ENCODE peak calls at places on chromosomes 12 and 14, in six cellular contexts. E is endothelial cell of umbilical vein, G is AG04450, A is psoas muscle, V is astrocyte of the spinal cord, H is A549. O is an unnamed sample.

GRCh38 chr14:102778616-102779351 is 1.5 kb downstream of the TRAF3 start:
- DNase-seq in A (no peak), H (no peak), G (no peak), E (peak), V (no peak), O (no peak)

GRCh38 chr12:95339086-95339788 is 121.6 kb downstream of the VEZT start:
- DNase-seq in A (no peak), V (no peak), G (no peak), E (no peak), H (no peak), O (no peak)

GRCh38 chr12:51836012-51836832 is 12.3 kb downstream of the FIGNL2 start:
- DNase-seq in E (no peak), A (no peak), V (no peak), H (no peak), G (no peak), O (no peak)

GRCh38 chr12:61254225-61254624 is 1006.0 kb upstream of the USP15 start:
- DNase-seq in E (no peak), H (no peak), A (no peak), V (no peak), G (no peak), O (no peak)

GRCh38 chr14:22928237-22929103 is 706 bp downstream of the PRMT5 start:
- DNase-seq in H (no peak), A (no peak), V (no peak), G (no peak), E (peak), O (no peak)

GRCh38 chr12:53743277-53744129 is 8.3 kb downstream of the CISTR start:
- DNase-seq in H (peak), E (peak), G (no peak), A (peak), V (peak), O (peak)

GRCh38 chr12:127926004-127926403 is 341.0 kb upstream of the TMEM132C start:
- DNase-seq in H (no peak), E (no peak), A (no peak), G (no peak), V (peak), O (peak)

GRCh38 chr12:131100031-131100674 is 146.4 kb downstream of the ADGRD1 start:
- DNase-seq in H (no peak), A (no peak), V (no peak), G (no peak), E (no peak), O (no peak)

GRCh38 chr12:14931791-14932560 is 6.4 kb downstream of the ERP27 start:
- DNase-seq in V (no peak), A (no peak), H (no peak), E (no peak), G (no peak), O (no peak)

GRCh38 chr14:104969741-104970230 is 8.4 kb downstream of the AHNAK2 start:
- DNase-seq in V (no peak), H (no peak), E (no peak), G (no peak), A (peak), O (no peak)

GRCh38 chr12:47222592-47222959 is 142.8 kb upstream of the AMIGO2 start:
- DNase-seq in E (no peak), H (no peak), A (no peak), V (no peak), G (no peak), O (no peak)

GRCh38 chr14:79971330-79971729 is 240.0 kb downstream of the DIO2 start:
- DNase-seq in G (peak), A (no peak), V (peak), E (no peak), H (no peak), O (no peak)

GRCh38 chr14:68506645-68507405 is 286.0 kb downstream of the ZFP36L1 start:
- DNase-seq in V (no peak), A (no peak), H (no peak), G (no peak), E (no peak), O (no peak)

GRCh38 chr14:20332386-20332945 is 613 bp downstream of the CCNB1IP1 start:
- DNase-seq in A (no peak), V (no peak), H (no peak), G (no peak), E (no peak), O (no peak)

GRCh38 chr12:98422809-98423208 is 92.6 kb upstream of the TMPO start:
- DNase-seq in V (no peak), H (no peak), E (peak), G (no peak), A (no peak), O (no peak)

GRCh38 chr12:121602766-121603165 is 21.9 kb upstream of the KDM2B start:
- DNase-seq in V (no peak), H (no peak), G (no peak), E (no peak), A (no peak), O (no peak)

GRCh38 chr12:89756638-89757321 is 48.1 kb upstream of the ATP2B1 start:
- DNase-seq in H (peak), A (no peak), V (peak), G (peak), E (peak), O (no peak)

GRCh38 chr14:101024686-101025085 is 121.2 kb upstream of the RTL1 start:
- DNase-seq in G (no peak), E (no peak), V (no peak), H (no peak), A (no peak), O (no peak)

GRCh38 chr14:88790501-88791251 is 2.1 kb downstream of the EML5 start:
- DNase-seq in H (no peak), E (no peak), G (no peak), V (no peak), A (no peak), O (no peak)

GRCh38 chr12:92446082-92446460 is 256.7 kb upstream of the PLEKHG7 start:
- DNase-seq in V (no peak), E (no peak), H (no peak), A (no peak), G (no peak), O (no peak)

GRCh38 chr12:51188359-51189051 is 15.6 kb upstream of the TFCP2 start:
- DNase-seq in E (no peak), V (no peak), A (no peak), H (no peak), G (no peak), O (no peak)

GRCh38 chr14:96146131-96146771 is 58.4 kb upstream of the BDKRB2 start:
- DNase-seq in H (no peak), A (no peak), V (peak), G (no peak), E (peak), O (no peak)

GRCh38 chr12:160858-161257 is 53.1 kb downstream of the SLC6A12 start:
- DNase-seq in V (no peak), E (no peak), A (no peak), H (no peak), G (no peak), O (no peak)

GRCh38 chr12:99984271-99985128 is at the start of gene ANKS1B:
- DNase-seq in H (peak), G (no peak), A (peak), V (peak), E (peak), O (peak)

GRCh38 chr12:6821271-6821673 is 349 bp upstream of the GPR162 start:
- DNase-seq in G (peak), A (peak), V (peak), E (peak), H (peak), O (no peak)

GRCh38 chr14:104633276-104633861 is 28.8 kb upstream of the TMEM179 start:
- DNase-seq in E (no peak), A (no peak), G (no peak), V (no peak), H (no peak), O (no peak)

GRCh38 chr14:92645841-92646478 is 102.5 kb downstream of the LGMN start:
- DNase-seq in V (peak), H (no peak), G (peak), E (no peak), A (no peak), O (no peak)

GRCh38 chr12:6765634-6766581 is at the start of gene PTMS:
- DNase-seq in G (peak), H (peak), A (peak), V (peak), E (peak), O (peak)

GRCh38 chr14:94673071-94673470 is 60.9 kb downstream of the SERPINA3 start:
- DNase-seq in E (no peak), A (no peak), V (no peak), G (no peak), H (no peak), O (no peak)

GRCh38 chr12:75837700-75838099 is 193.9 kb downstream of the PHLDA1 start:
- DNase-seq in E (no peak), G (no peak), A (no peak), V (no peak), H (no peak), O (no peak)

GRCh38 chr14:96582995-96583394 is 80.8 kb downstream of the PAPOLA start:
- DNase-seq in G (no peak), A (no peak), V (no peak), H (no peak), E (no peak), O (no peak)

GRCh38 chr12:26978801-26979200 is 35.4 kb downstream of the TM7SF3 start:
- DNase-seq in H (no peak), A (no peak), V (no peak), G (no peak), E (no peak), O (no peak)

GRCh38 chr14:65210118-65210826 is 108.0 kb upstream of the MAX start:
- DNase-seq in V (peak), G (no peak), E (peak), A (no peak), H (no peak), O (no peak)

DNA sequence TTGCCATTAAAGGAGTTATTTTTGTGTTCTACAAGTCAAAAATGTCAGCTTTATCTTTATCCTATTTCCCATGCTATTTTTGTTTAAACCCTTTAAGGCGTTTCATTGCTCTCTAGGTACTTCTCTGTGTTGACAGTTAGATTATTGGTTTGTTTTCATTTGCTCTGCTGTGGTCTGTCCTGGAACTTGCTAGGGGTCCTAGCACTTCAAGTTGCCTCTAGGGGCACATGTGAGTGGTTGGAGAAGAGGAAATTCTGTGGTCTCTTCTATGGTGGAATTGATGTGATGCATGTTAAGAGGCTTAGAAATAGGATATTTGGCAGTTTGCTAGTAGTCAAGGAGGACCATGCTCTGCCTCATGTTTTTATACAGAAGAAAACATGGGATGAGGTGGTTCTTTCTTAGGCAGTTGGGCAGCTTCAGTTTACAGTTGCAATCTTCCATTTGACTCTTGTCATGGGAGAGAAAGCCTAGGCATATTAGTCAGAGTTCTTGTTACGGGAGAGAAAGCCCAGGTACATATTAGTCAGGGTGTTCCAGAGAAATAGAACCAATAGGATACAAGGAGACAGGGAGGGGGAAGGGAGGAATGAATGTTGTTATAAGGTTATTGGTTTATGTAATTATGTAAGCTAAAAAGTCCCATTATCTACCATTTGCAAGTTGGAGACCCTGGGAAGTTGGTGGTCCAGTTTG is 14.4 kb downstream of the TTLL5 start:
- DNase-seq in E (no peak), V (no peak), A (no peak), G (no peak), H (no peak), O (no peak)
- TF ChIP-seq CTCF in E (no peak), V (peak), A (no peak), G (peak), H (no peak), O (peak)

DNA sequence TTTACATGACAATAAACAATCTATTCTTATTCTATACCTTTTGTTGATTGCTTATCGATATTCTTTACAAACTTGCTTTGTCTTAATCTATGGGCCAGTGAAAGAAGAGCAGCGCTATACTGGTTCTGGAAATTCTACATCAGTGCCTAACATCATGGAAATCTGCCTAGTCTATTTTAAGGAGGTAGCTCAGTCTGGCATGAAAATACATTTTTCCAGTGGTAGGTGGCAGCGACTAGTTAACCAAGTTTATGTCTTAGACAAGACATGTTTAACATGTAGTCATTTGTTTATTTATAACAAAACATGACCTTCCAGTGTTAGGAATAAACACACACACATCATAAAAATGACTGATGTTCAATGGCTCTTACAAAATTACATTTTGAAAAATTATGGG is 335.9 kb upstream of the SOX5 start:
- DNase-seq in G (no peak), A (no peak), H (no peak), E (no peak), V (no peak), O (no peak)
- TF ChIP-seq CTCF in G (no peak), A (no peak), H (no peak), E (no peak), V (no peak), O (no peak)

DNA sequence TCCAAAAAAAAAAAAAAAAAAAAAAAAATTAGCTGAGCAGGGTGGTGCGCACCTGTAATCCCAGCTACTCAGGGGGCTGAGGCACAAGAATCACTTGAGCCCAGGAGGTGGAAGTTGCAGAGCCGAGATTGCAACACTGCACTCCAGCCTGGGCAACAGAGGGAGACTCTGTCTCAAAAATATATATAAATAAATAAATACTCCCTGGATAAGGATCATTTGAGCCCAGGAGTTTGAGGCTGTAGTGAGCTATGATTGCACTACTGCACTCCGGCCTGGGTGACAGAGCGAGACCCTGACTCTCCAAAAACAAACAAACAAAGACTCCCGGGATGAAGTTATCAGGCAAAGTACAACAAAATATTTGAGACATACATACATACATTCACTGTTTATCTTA is 3.3 kb upstream of the NAA25 start:
- DNase-seq in E (no peak), H (no peak), V (no peak), G (no peak), A (no peak), O (no peak)
- TF ChIP-seq CTCF in E (no peak), H (peak), V (no peak), G (no peak), A (no peak), O (no peak)

GRCh38 chr12:48925218-48925871 is at the start of gene FKBP11:
- DNase-seq in E (peak), V (peak), A (peak), G (no peak), H (peak), O (peak)

GRCh38 chr12:48927261-48927660 is 2.0 kb upstream of the FKBP11 start:
- DNase-seq in E (no peak), A (no peak), V (peak), G (peak), H (no peak), O (no peak)

GRCh38 chr12:48929551-48929950 is 4.3 kb upstream of the FKBP11 start:
- DNase-seq in E (no peak), A (no peak), V (no peak), G (no peak), H (no peak), O (no peak)

GRCh38 chr12:48923117-48923516 is 2.2 kb downstream of the FKBP11 start:
- DNase-seq in G (no peak), H (no peak), V (no peak), E (no peak), A (no peak), O (no peak)

DNA sequence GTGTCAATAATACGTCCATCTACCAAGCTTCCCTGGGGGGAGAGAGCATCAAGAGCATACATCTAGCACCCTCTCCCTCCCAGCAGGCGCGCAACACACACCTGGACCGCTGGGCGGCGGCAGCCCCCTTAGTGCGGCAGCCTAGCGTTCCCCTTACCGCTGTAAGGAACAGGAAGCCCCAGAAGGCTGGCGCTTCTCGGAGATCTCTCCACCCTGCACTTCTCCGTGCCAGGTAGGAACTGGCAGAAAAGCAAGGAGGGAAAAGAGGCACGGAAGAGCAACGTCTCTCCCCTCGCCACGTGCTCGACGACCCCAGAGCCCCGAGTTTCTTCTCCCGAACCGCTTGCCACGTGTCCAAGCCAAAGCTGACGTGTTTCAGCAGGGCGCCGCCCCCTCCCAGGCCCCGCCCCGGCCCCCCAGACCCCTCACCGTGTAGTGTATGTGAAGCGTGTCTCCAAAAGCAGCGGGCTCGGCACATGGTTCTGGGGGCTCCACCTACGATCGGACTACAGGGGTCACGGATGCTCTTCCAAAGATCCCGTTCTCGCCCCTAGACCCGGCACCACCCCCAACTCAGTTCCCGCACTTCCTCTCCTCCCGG is 575 bp downstream of the FKBP11 start:
- DNase-seq in H (peak), G (no peak), V (peak), E (peak), A (peak), O (peak)
- TF ChIP-seq CTCF in H (peak), G (peak), V (peak), E (peak), A (peak), O (peak)

GRCh38 chr14:71704210-71704609 is 228.0 kb upstream of the RGS6 start:
- DNase-seq in A (no peak), G (no peak), E (no peak), H (no peak), V (no peak), O (no peak)

GRCh38 chr14:71703477-71703876 is 228.8 kb upstream of the RGS6 start:
- DNase-seq in V (peak), H (no peak), E (no peak), A (no peak), G (no peak), O (no peak)

GRCh38 chr14:71701990-71702389 is 230.2 kb upstream of the RGS6 start:
- DNase-seq in V (no peak), E (no peak), G (peak), A (no peak), H (no peak), O (no peak)

GRCh38 chr14:71702799-71703198 is 229.4 kb upstream of the RGS6 start:
- DNase-seq in V (no peak), A (no peak), H (no peak), G (no peak), E (peak), O (no peak)

GRCh38 chr14:71705460-71705859 is 226.8 kb upstream of the RGS6 start:
- DNase-seq in E (no peak), H (no peak), V (no peak), G (no peak), A (no peak), O (no peak)
- TF ChIP-seq CTCF in E (no peak), H (no peak), V (no peak), G (no peak), A (no peak), O (no peak)

GRCh38 chr12:112524676-112525425 is 106.1 kb downstream of the PTPN11 start:
- DNase-seq in V (peak), E (no peak), H (peak), G (no peak), A (no peak), O (no peak)
- TF ChIP-seq CTCF in V (peak), E (no peak), H (no peak), G (peak), A (no peak), O (peak)

GRCh38 chr12:106246891-106247730 is 709 bp downstream of the CKAP4 start:
- DNase-seq in E (peak), A (peak), V (peak), H (peak), G (no peak), O (peak)
- TF ChIP-seq CTCF in E (peak), A (peak), V (no peak), H (no peak), G (peak), O (peak)